ENCODE peak calls at places on chromosomes 3 and 15, in five cellular contexts. J is hepatocyte, Q is uterus, S is IMR-90, D is ovary. U is an unnamed sample. For H3K4me1, the result is how much of the 10 kb centered on the place peaks cover.

GRCh38 chr3:102339671-102340070 is 95.1 kb upstream of the ZPLD1 start:
- DNase-seq in J (no peak), Q (no peak), S (no peak), D (no peak), U (no peak)

GRCh38 chr3:76998555-76998954 is 41.3 kb upstream of the ROBO2 start:
- DNase-seq in J (no peak), Q (no peak), S (no peak), D (no peak), U (no peak)

GRCh38 chr3:11089931-11090330 is 64.4 kb upstream of the HRH1 start:
- DNase-seq in J (no peak), Q (no peak), S (peak), D (no peak), U (no peak)

GRCh38 chr3:169660709-169661566 is 2.6 kb downstream of the MECOM start:
- DNase-seq in J (peak), Q (no peak), S (peak), D (no peak), U (peak)

GRCh38 chr3:53196575-53197407 is 35.8 kb downstream of the PRKCD start:
- DNase-seq in J (peak), Q (no peak), S (peak), D (no peak), U (peak)

GRCh38 chr3:150168694-150169093 is 198.0 kb upstream of the PFN2 start:
- DNase-seq in J (no peak), Q (peak), S (peak), D (peak), U (peak)

GRCh38 chr15:43518073-43518761 is 809 bp downstream of the MAP1A start:
- DNase-seq in J (peak), Q (no peak), S (peak), D (peak), U (peak)

GRCh38 chr15:78162038-78162437 is 12.9 kb downstream of the IDH3A start:
- DNase-seq in J (no peak), Q (no peak), S (no peak), D (no peak), U (no peak)

GRCh38 chr3:138950006-138950644 is 3.1 kb downstream of the FOXL2NB start:
- DNase-seq in J (peak), Q (no peak), S (peak), D (peak), U (peak)

GRCh38 chr3:18424213-18424861 is 802 bp downstream of the SATB1 start:
- DNase-seq in J (peak), Q (peak), S (no peak), D (no peak), U (no peak)

GRCh38 chr15:101092186-101092866 is 159.5 kb downstream of the CHSY1 start:
- DNase-seq in J (no peak), Q (no peak), S (peak), D (no peak), U (no peak)

GRCh38 chr3:39255503-39256325 is 24.1 kb downstream of the CX3CR1 start:
- DNase-seq in J (no peak), Q (no peak), S (no peak), D (no peak), U (no peak)

GRCh38 chr3:175552929-175553328 is 693.8 kb downstream of the NAALADL2 start:
- DNase-seq in J (no peak), Q (no peak), S (no peak), D (no peak), U (no peak)

GRCh38 chr15:33154366-33155166 is 39.9 kb downstream of the FMN1 start:
- DNase-seq in J (no peak), Q (no peak), S (peak), D (no peak), U (peak)

GRCh38 chr3:169666501-169667379 is 3.2 kb upstream of the MECOM start:
- DNase-seq in J (no peak), Q (no peak), S (no peak), D (no peak), U (peak)

GRCh38 chr15:31304736-31305365 is 21.8 kb upstream of the KLF13 start:
- DNase-seq in J (no peak), Q (no peak), S (no peak), D (no peak), U (no peak)

DNA sequence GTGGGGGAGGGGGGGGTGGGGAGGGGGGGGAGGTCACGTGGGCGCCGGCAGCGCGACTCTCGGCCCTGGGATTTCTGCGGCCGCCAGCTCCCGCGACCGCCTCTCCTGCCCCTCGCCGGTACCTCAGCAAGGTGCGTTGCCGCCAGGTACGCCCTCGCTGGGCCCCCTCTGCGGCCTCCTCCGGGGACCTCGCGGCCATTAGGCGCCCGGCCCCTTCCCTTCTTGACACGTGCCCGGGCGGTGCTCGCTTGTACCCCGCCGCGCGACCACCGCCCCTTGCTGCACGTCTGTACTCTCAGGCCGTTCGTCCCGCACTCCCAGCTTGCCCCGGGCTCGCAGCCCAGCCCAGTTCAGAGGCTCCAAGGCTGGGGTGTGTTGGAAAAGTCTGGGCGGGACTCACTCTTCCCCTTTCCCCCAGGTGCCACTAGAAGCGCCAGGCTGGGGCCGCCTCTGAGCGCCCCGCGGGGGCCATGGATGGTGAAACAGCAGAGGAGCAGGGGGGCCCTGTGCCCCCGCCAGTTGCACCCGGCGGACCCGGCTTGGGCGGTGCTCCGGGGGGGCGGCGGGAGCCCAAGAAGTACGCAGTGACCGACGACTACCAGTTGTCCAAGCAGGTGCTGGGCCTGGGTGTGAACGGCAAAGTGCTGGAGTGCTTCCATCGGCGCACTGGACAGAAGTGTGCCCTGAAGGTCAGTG is at the start of gene MAPKAPK3:
- DNase-seq in J (peak), Q (no peak), S (no peak), D (peak), U (peak)
- H3K4me1 ChIP-seq in J (under half), Q (under half), S (under half), D (under half), U (under half)

GRCh38 chr3:58216496-58217197 is 5.9 kb upstream of the DNASE1L3 start:
- DNase-seq in J (no peak), Q (no peak), S (no peak), D (no peak), U (no peak)

GRCh38 chr3:58217209-58217811 is 6.5 kb upstream of the DNASE1L3 start:
- DNase-seq in J (peak), Q (peak), S (peak), D (peak), U (peak)

GRCh38 chr3:58210761-58211477 is at the start of gene DNASE1L3:
- DNase-seq in J (no peak), Q (no peak), S (no peak), D (no peak), U (no peak)

GRCh38 chr3:58215317-58216025 is 4.7 kb upstream of the DNASE1L3 start:
- DNase-seq in J (no peak), Q (no peak), S (no peak), D (no peak), U (no peak)

DNA sequence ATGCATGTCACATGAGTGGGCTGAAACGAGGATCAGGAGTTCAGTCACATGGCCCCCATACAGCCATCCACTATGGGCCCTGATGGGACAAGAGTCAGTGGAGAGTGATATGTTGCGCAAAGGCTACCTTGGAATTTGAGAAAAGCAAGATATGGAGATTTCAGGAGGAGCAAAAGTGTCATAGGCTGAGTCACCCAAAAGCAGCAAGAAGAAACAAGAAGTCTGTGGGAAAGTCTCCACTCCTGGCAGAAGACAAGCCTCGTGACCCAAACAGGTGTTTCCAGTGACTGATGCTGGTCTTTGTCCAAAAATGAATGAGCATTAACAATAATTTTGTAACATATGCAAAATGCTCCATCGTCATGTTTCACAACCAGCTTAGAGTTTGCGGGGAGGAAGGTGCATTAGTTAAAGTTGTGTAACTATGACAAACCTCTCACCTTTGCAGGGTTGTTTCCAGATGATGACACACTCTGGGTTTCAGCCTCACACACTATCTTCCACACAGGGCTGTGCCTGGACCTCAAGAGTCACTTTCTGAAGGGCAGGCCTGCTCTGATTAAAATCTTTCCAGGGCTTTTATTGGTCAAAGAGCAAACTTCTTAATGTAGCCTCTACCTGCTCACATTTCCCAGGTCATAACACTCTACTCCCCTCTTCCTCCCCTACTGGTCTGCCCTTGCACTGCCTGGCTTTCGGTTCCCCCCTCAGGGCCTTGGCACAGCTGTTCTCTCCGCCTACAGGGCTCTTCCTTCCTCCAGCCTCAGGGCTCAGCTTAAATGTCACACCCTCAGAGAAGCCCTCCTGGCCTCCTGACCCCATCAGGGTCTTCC is 3.9 kb upstream of the DNASE1L3 start:
- DNase-seq in J (peak), Q (no peak), S (peak), D (no peak), U (no peak)
- TF ChIP-seq CTCF in J (no peak), Q (no peak), S (no peak), D (no peak), U (no peak)

GRCh38 chr15:40340038-40340739 is 550 bp downstream of the CCDC9B start:
- DNase-seq in J (peak), Q (peak), S (peak), D (peak), U (peak)

GRCh38 chr15:40339621-40339945 is 1.2 kb downstream of the CCDC9B start:
- DNase-seq in J (no peak), Q (no peak), S (no peak), D (no peak), U (no peak)

GRCh38 chr15:40337597-40337996 is 3.1 kb downstream of the CCDC9B start:
- DNase-seq in J (no peak), Q (peak), S (no peak), D (no peak), U (no peak)

GRCh38 chr15:40338041-40338657 is 2.6 kb downstream of the CCDC9B start:
- DNase-seq in J (peak), Q (peak), S (peak), D (peak), U (peak)

DNA sequence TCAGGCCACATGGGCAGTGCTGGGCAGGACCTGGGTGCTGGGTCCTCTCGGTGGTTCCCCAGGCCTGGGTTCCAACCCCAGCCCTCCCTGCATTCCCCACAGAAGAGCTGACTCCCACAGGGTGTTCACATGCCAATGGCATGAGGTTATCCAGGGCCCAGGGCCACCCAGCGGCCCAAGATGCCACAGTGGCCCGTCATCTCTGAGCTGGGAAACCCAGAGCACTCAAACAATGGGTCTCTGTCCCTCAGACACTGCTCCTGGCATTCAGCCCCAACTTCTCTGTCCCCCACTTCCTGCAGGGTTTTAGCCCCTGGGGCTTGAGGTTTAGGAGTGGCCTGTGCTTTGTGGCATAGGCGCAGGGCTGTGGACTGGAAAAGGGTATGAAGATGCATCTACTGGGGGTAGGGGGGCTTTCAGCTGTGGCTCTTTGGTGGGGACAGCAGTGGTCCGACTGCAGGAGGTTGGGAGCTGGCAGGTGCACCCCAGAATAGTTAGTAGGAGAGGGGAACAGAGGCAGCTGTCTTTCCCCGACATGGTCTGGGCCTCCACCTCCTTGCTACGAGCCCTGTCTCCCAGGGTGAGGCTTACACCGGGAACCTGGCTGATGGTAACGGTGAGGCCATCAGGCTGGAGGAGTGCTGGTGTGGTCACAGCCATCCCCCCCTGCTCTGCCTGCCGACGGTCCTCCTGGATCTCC is 1.7 kb downstream of the CCDC9B start:
- DNase-seq in J (no peak), Q (peak), S (peak), D (no peak), U (peak)
- H3K4me1 ChIP-seq in J (half or more), Q (under half), S (under half), D (under half), U (under half)

GRCh38 chr3:2856793-2857135 is 253.4 kb downstream of the IL5RA start:
- DNase-seq in J (no peak), Q (no peak), S (no peak), D (no peak), U (no peak)
- TF ChIP-seq CTCF in J (no peak), Q (no peak), S (no peak), D (no peak), U (no peak)

DNA sequence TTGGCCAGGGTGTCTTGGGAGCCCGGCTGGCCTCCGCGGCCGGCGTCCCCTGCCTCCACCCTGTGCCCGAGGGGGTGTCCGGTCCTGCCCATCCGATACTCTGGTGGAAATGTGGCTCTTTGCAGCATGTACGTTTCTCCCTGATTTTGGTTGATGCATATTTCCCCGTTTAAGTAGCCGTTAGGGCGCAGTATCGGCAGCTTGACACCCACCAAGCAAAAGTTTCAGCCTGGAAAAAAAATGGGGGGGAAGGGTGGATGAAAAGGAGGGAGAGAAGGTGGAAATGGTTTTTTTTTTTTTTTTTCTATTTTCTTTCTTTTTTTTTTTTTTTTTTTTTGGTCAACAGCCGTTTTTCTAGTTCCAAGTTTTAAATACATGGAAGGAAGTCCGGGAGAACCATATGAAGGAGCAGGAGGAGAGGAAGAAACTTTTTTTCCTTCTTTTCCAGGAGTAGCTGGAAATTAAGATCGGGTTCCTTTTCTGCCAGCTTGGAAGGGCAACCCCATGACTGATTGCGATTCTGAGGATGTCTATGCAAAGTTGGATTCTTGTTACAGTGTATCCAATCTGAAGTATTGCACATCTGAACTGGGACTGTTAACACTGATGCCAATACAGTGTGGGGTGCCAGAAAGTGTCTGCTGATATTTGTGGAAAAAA is 1.5 kb downstream of the RAP2B start:
- DNase-seq in J (peak), Q (peak), S (peak), D (peak), U (peak)
- H3K4me1 ChIP-seq in J (under half), Q (under half), S (under half), D (under half), U (under half)

GRCh38 chr3:112987710-112988334 is 3.0 kb upstream of the GTPBP8 start:
- DNase-seq in J (no peak), Q (no peak), S (no peak), D (no peak), U (no peak)

GRCh38 chr3:112980080-112980479 is 5.2 kb upstream of the CD200R1 start:
- DNase-seq in J (no peak), Q (no peak), S (peak), D (no peak), U (no peak)

GRCh38 chr3:112984485-112984884 is 6.3 kb upstream of the GTPBP8 start:
- DNase-seq in J (peak), Q (no peak), S (peak), D (no peak), U (peak)

GRCh38 chr3:112979244-112979832 is 4.4 kb upstream of the CD200R1 start:
- DNase-seq in J (peak), Q (no peak), S (peak), D (no peak), U (peak)

GRCh38 chr3:112982710-112983109 is 7.8 kb upstream of the CD200R1 start:
- DNase-seq in J (no peak), Q (no peak), S (no peak), D (no peak), U (no peak)
- TF ChIP-seq CTCF in J (no peak), Q (no peak), S (no peak), D (no peak), U (no peak)

DNA sequence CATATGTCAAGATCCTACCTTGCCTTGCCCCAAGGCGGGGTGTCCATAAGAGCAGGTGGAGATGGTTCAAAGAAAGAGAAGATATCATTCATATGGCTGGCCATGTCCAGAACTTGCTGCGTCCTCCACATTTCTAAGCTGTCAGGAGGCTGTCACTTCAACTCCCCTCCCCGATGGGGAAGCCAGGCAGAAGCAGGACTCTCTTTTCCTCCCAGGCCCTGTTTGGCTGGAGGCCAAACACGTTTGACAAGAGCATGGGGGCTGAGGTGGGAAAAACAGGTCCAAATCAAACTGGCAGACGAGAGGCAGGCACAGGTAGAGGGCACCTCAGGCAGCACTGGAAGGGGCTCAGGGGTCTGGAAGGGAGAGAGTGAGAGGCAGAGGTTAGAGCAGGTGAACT is 37.7 kb downstream of the MESD start:
- DNase-seq in J (no peak), Q (no peak), S (no peak), D (peak), U (no peak)
- H3K4me1 ChIP-seq in J (under half), Q (under half), S (under half), D (under half), U (under half)

GRCh38 chr3:82641701-82642100 is 880.3 kb upstream of the GBE1 start:
- DNase-seq in J (no peak), Q (no peak), S (no peak), D (no peak), U (no peak)

GRCh38 chr3:82640254-82640653 is 878.8 kb upstream of the GBE1 start:
- DNase-seq in J (no peak), Q (no peak), S (no peak), D (no peak), U (no peak)

DNA sequence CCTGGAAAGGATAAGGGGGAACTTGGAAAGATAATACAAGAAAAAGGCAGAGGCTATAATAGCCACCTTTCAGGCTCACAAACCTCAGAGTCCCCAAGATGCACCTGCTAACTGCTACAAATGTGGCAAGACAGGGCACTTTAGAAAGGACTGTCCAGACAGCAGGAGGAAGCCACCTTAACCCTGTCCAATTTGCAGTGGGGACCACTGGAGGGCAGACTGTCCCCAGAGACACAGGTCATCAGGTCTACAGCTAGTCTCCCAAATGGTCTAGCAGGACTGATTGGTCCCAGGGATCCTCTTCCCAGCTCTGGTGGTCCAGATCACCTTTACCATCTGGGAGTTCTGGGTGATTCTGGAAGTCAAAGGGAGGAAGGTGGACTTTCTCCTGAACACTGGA is 882.5 kb upstream of the GBE1 start:
- DNase-seq in J (no peak), Q (no peak), S (no peak), D (no peak), U (peak)
- TF ChIP-seq CTCF in J (peak), Q (no peak), S (no peak), D (no peak), U (no peak)

GRCh38 chr3:125132815-125133214 is 77.0 kb upstream of the HEG1 start:
- DNase-seq in J (no peak), Q (no peak), S (no peak), D (no peak), U (no peak)

GRCh38 chr3:125137432-125138033 is 75.0 kb downstream of the SLC12A8 start:
- DNase-seq in J (no peak), Q (no peak), S (peak), D (no peak), U (no peak)

GRCh38 chr3:125136515-125136914 is 76.0 kb downstream of the SLC12A8 start:
- DNase-seq in J (no peak), Q (no peak), S (no peak), D (no peak), U (no peak)

GRCh38 chr3:125136966-125137365 is 75.6 kb downstream of the SLC12A8 start:
- DNase-seq in J (no peak), Q (no peak), S (no peak), D (no peak), U (no peak)

GRCh38 chr3:125134952-125135351 is 77.6 kb downstream of the SLC12A8 start:
- DNase-seq in J (no peak), Q (no peak), S (no peak), D (no peak), U (no peak)
- H3K4me1 ChIP-seq in J (under half), Q (under half), S (under half), D (under half), U (under half)

U was measured in cardiac muscle cell.